ENCODE peak calls at places on chromosome 18, in six cellular contexts. M, E, G, L, B and A are unnamed samples.

GRCh38 chr18:80210312-80211083 is 36.8 kb downstream of the PARD6G start:
- DNase-seq in E (no peak), G (peak), M (peak), L (no peak), B (no peak), A (no peak)

GRCh38 chr18:58180738-58181353 is 136.8 kb downstream of the NEDD4L start:
- DNase-seq in B (peak), L (peak), G (peak), E (peak), M (peak), A (peak)

GRCh38 chr18:42925036-42925435 is 190.4 kb downstream of the RIT2 start:
- DNase-seq in E (no peak), M (peak), G (no peak), L (no peak), B (no peak), A (peak)

GRCh38 chr18:80203243-80203642 is 44.1 kb downstream of the PARD6G start:
- DNase-seq in B (no peak), G (no peak), M (no peak), L (no peak), E (no peak), A (no peak)

GRCh38 chr18:1760901-1761300 is 810.4 kb downstream of the METTL4 start:
- DNase-seq in M (no peak), E (peak), B (no peak), L (no peak), G (no peak), A (no peak)

GRCh38 chr18:29560270-29560669 is 1383.3 kb upstream of the CDH2 start:
- DNase-seq in E (no peak), M (no peak), B (no peak), L (peak), G (no peak), A (no peak)

GRCh38 chr18:49177812-49178211 is 227.0 kb upstream of the SMAD7 start:
- DNase-seq in M (peak), E (peak), B (no peak), G (no peak), L (peak), A (peak)

GRCh38 chr18:70454705-70455322 is 166.0 kb downstream of the SOCS6 start:
- DNase-seq in M (peak), G (peak), L (peak), B (no peak), E (peak), A (peak)

GRCh38 chr18:31992836-31993575 is 25.6 kb upstream of the RNF125 start:
- DNase-seq in G (peak), E (no peak), M (no peak), B (no peak), L (no peak), A (no peak)

GRCh38 chr18:36297419-36298112 is at the start of gene FHOD3:
- DNase-seq in L (no peak), E (peak), M (peak), G (peak), B (no peak), A (peak)

GRCh38 chr18:34529358-34530335 is 180.5 kb upstream of the DTNA start:
- DNase-seq in G (no peak), B (no peak), L (no peak), M (peak), E (no peak), A (no peak)

GRCh38 chr18:78978336-78979057 is 1.1 kb upstream of the SALL3 start:
- DNase-seq in B (no peak), L (no peak), E (peak), M (no peak), G (no peak), A (no peak)

GRCh38 chr18:62682396-62682795 is 32.9 kb upstream of the PHLPP1 start:
- DNase-seq in M (no peak), B (no peak), G (no peak), E (no peak), L (no peak), A (no peak)

GRCh38 chr18:30814446-30814845 is 228.1 kb downstream of the DSC3 start:
- DNase-seq in G (no peak), M (no peak), L (no peak), E (no peak), B (no peak), A (no peak)

GRCh38 chr18:76056467-76057194 is 438.4 kb downstream of the ZNF516 start:
- DNase-seq in G (no peak), M (peak), L (no peak), E (no peak), B (no peak), A (peak)

GRCh38 chr18:56302161-56302560 is 336.2 kb downstream of the TXNL1 start:
- DNase-seq in E (no peak), G (no peak), B (no peak), M (no peak), L (no peak), A (no peak)

GRCh38 chr18:56873441-56874140 is 222.4 kb downstream of the WDR7 start:
- DNase-seq in G (peak), E (no peak), B (no peak), M (no peak), L (peak), A (no peak)

GRCh38 chr18:63382843-63383242 is 15.8 kb upstream of the KDSR start:
- DNase-seq in L (no peak), E (no peak), M (no peak), G (no peak), B (no peak), A (no peak)

GRCh38 chr18:29644276-29644675 is 1398.3 kb downstream of the DSC3 start:
- DNase-seq in G (no peak), E (peak), L (no peak), M (no peak), B (no peak), A (no peak)

GRCh38 chr18:30889582-30890301 is 152.8 kb downstream of the DSC3 start:
- DNase-seq in L (peak), E (peak), M (peak), B (no peak), G (peak), A (no peak)

GRCh38 chr18:58581265-58581664 is 47.6 kb downstream of the ALPK2 start:
- DNase-seq in M (peak), E (peak), G (peak), B (no peak), L (no peak), A (peak)

GRCh38 chr18:13823707-13824395 is at the start of gene MC5R:
- DNase-seq in L (peak), M (peak), B (peak), G (peak), E (peak), A (peak)

GRCh38 chr18:58288922-58289797 is 245.1 kb downstream of the NEDD4L start:
- DNase-seq in L (peak), M (peak), B (no peak), E (peak), G (peak), A (peak)

DNA sequence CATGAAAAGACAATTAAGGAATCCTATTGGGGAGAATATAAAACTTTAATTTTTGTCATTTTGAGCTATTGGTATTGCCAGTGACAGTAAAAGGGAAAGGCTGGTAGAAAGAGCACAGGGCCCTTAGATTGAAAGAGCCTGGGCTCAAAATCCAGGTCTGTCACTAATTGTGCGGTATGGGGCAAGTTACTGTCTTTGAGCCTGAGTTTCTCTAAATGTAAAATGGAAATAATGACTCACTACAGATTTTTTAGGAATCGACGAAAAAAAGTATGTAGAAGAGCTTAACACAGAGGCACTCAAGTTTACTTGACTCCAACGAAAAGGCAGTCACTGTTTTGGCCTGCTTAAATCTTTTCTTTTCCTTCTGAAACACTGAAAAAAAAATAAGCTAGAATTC is 7.0 kb downstream of the NDUFV2 start:
- DNase-seq in M (peak), G (no peak), E (peak), B (no peak), L (no peak), A (peak)
- H3K4me3 ChIP-seq in M (no peak), G (no peak), E (no peak), B (no peak), L (no peak), A (no peak)

GRCh38 chr18:50398947-50399346 is 24.1 kb downstream of the SKA1 start:
- DNase-seq in L (no peak), G (no peak), E (no peak), M (no peak), B (no peak), A (no peak)

GRCh38 chr18:50401888-50402287 is 27.0 kb downstream of the SKA1 start:
- DNase-seq in B (no peak), E (peak), L (no peak), M (peak), G (peak), A (peak)

GRCh38 chr18:50399582-50399981 is 24.7 kb downstream of the SKA1 start:
- DNase-seq in E (no peak), M (no peak), L (no peak), B (no peak), G (no peak), A (no peak)

GRCh38 chr18:50398099-50398498 is 23.3 kb downstream of the SKA1 start:
- DNase-seq in M (no peak), B (no peak), L (no peak), E (no peak), G (no peak), A (no peak)

DNA sequence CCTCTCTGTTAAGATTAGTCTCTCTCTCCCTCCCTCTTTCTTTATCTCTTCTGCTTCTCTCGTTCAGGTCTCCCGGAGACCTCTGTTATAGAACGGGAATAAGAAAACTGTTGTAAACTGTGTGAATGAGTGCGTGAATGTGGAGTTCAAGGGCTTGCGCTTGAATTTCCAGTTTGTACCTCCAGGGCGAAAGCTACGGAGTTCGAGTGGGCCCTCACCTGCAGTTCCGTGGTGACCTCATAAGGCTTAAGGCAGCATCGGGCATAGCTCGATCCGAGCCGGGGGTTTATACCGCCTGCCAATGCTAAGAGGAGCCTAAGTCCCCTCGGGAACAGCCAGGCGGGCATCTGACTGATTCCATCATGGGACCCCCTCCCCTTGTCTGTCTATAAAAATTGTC is 26.5 kb downstream of the SKA1 start:
- DNase-seq in G (no peak), E (no peak), B (no peak), M (no peak), L (no peak), A (no peak)
- TF ChIP-seq CTCF in G (no peak), E (no peak), B (no peak), M (no peak), L (no peak), A (no peak)

GRCh38 chr18:7079231-7079630 is 38.4 kb downstream of the LAMA1 start:
- DNase-seq in M (no peak), L (no peak), B (no peak), E (no peak), G (no peak), A (no peak)

GRCh38 chr18:7082666-7083065 is 34.9 kb downstream of the LAMA1 start:
- DNase-seq in L (no peak), G (no peak), M (no peak), E (no peak), B (no peak), A (no peak)

GRCh38 chr18:7089369-7089768 is 28.2 kb downstream of the LAMA1 start:
- DNase-seq in B (no peak), L (no peak), M (no peak), G (no peak), E (no peak), A (no peak)

GRCh38 chr18:7084080-7084765 is 33.4 kb downstream of the LAMA1 start:
- DNase-seq in E (no peak), L (peak), G (no peak), B (no peak), M (peak), A (peak)

DNA sequence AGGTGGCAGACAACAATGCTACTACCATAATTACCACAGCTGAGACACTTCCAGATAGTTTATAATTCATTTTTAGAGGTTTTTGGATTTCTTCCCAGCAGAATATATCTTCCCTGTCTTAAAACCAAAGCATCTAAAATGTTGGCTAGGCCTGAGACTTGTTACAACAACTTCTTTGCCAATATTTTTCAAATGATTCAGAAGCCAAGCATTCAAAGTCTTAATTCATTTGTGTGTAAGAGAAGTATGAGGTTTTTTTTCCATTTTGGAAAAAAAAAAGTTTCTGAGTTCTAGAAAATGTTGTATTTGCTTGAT is 32.9 kb downstream of the LAMA1 start:
- DNase-seq in E (peak), M (peak), L (no peak), G (no peak), B (no peak), A (peak)
- H3K4me3 ChIP-seq in E (no peak), M (no peak), L (no peak), G (no peak), B (no peak), A (no peak)

GRCh38 chr18:46755315-46756171 is 1.3 kb downstream of the ST8SIA5 start:
- DNase-seq in L (no peak), G (no peak), E (no peak), M (no peak), B (no peak), A (no peak)

GRCh38 chr18:46754188-46754587 is 2.7 kb downstream of the ST8SIA5 start:
- DNase-seq in M (no peak), L (peak), E (no peak), G (no peak), B (no peak), A (no peak)

GRCh38 chr18:46756172-46756558 is 688 bp downstream of the ST8SIA5 start:
- DNase-seq in M (no peak), E (no peak), G (no peak), L (no peak), B (no peak), A (no peak)

GRCh38 chr18:46756559-46757201 is at the start of gene ST8SIA5:
- DNase-seq in B (no peak), G (peak), M (no peak), L (no peak), E (no peak), A (no peak)

GRCh38 chr18:46754661-46755292 is 2.1 kb downstream of the ST8SIA5 start:
- DNase-seq in B (no peak), L (no peak), M (no peak), G (peak), E (no peak), A (no peak)
- TF ChIP-seq CTCF in B (no peak), L (no peak), M (no peak), G (no peak), E (peak), A (no peak)